ENCODE peak calls at places on chromosomes 16 and 17, in nine cellular contexts. P is WERI-Rb-1, Y is fibroblast of lung, I is astrocyte of the cerebellum, A is ovary, H is tibial nerve, C is heart left ventricle, W is A549, B is kidney epithelial cell. M is an unnamed sample.

GRCh38 chr16:23755484-23755809 is 621 bp downstream of the CHP2 start:
- DNase-seq in P (no peak), Y (no peak), I (no peak), A (no peak), H (no peak), C (no peak), W (no peak), B (no peak), M (no peak)

GRCh38 chr17:80596760-80597608 is 52.3 kb downstream of the RPTOR start:
- DNase-seq in P (no peak), Y (peak), I (no peak), A (no peak), H (no peak), C (no peak), W (no peak), B (no peak), M (no peak)

GRCh38 chr16:56356276-56357241 is 68.8 kb downstream of the AMFR start:
- DNase-seq in P (peak), Y (peak), I (peak), A (peak), H (peak), C (peak), W (peak), B (peak), M (peak)

GRCh38 chr17:64583055-64583454 is 76.3 kb downstream of the CEP95 start:
- DNase-seq in P (no peak), Y (no peak), I (no peak), A (no peak), H (no peak), C (no peak), W (no peak), B (no peak), M (no peak)

GRCh38 chr17:77597421-77598240 is 360.9 kb upstream of the TNRC6C start:
- DNase-seq in P (no peak), Y (no peak), I (no peak), A (no peak), H (no peak), C (no peak), W (no peak), B (no peak), M (no peak)

GRCh38 chr16:66510298-66510697 is 39.6 kb downstream of the TK2 start:
- DNase-seq in P (no peak), Y (no peak), I (no peak), A (no peak), H (no peak), C (no peak), W (no peak), B (no peak), M (no peak)

GRCh38 chr16:54280751-54281150 is 5.8 kb downstream of the IRX3 start:
- DNase-seq in P (peak), Y (peak), I (no peak), A (no peak), H (no peak), C (no peak), W (no peak), B (no peak), M (no peak)

GRCh38 chr16:52491216-52491615 is 55.7 kb downstream of the TOX3 start:
- DNase-seq in P (no peak), Y (no peak), I (no peak), A (no peak), H (no peak), C (no peak), W (no peak), B (no peak), M (no peak)

GRCh38 chr17:38606646-38607611 is 1.2 kb upstream of the SRCIN1 start:
- DNase-seq in P (no peak), Y (no peak), I (no peak), A (no peak), H (no peak), C (peak), W (no peak), B (no peak), M (no peak)

GRCh38 chr16:62201911-62202310 is 165.7 kb upstream of the CDH8 start:
- DNase-seq in P (no peak), Y (no peak), I (no peak), A (no peak), H (no peak), C (no peak), W (no peak), B (no peak), M (no peak)

GRCh38 chr16:10126686-10127085 is 55.5 kb downstream of the GRIN2A start:
- DNase-seq in P (no peak), Y (peak), I (peak), A (no peak), H (no peak), C (no peak), W (no peak), B (peak), M (no peak)

GRCh38 chr16:86555763-86556130 is 712 bp upstream of the MTHFSD start:
- DNase-seq in P (no peak), Y (no peak), I (no peak), A (no peak), H (no peak), C (no peak), W (no peak), B (no peak), M (no peak)

GRCh38 chr16:4624827-4625616 is 396 bp downstream of the MGRN1 start:
- DNase-seq in P (peak), Y (peak), I (no peak), A (peak), H (no peak), C (peak), W (no peak), B (no peak), M (no peak)

GRCh38 chr17:11490171-11490760 is 108.0 kb upstream of the DNAH9 start:
- DNase-seq in P (no peak), Y (no peak), I (no peak), A (no peak), H (no peak), C (no peak), W (no peak), B (no peak), M (no peak)

GRCh38 chr17:82050761-82051641 is 610 bp downstream of the RFNG start:
- DNase-seq in P (no peak), Y (no peak), I (no peak), A (peak), H (no peak), C (no peak), W (no peak), B (no peak), M (no peak)

GRCh38 chr16:7492122-7492521 is 159.5 kb downstream of the RBFOX1 start:
- DNase-seq in P (no peak), Y (no peak), I (no peak), A (no peak), H (no peak), C (no peak), W (no peak), B (no peak), M (no peak)

GRCh38 chr16:79810449-79811189 is 210.1 kb upstream of the MAF start:
- DNase-seq in P (no peak), Y (peak), I (no peak), A (no peak), H (no peak), C (no peak), W (no peak), B (no peak), M (no peak)

GRCh38 chr17:27760069-27760885 is 40.1 kb downstream of the NOS2 start:
- DNase-seq in P (peak), Y (peak), I (no peak), A (peak), H (peak), C (peak), W (peak), B (no peak), M (no peak)

GRCh38 chr17:80453126-80453979 is 23.1 kb downstream of the NPTX1 start:
- DNase-seq in P (no peak), Y (no peak), I (no peak), A (no peak), H (no peak), C (no peak), W (no peak), B (no peak), M (no peak)

GRCh38 chr16:53821487-53821886 is 117.5 kb downstream of the FTO start:
- DNase-seq in P (no peak), Y (peak), I (no peak), A (no peak), H (no peak), C (no peak), W (no peak), B (no peak), M (no peak)

GRCh38 chr17:31595076-31595475 is 203.6 kb downstream of the RAB11FIP4 start:
- DNase-seq in P (no peak), Y (peak), I (no peak), A (no peak), H (no peak), C (no peak), W (no peak), B (no peak), M (no peak)

GRCh38 chr17:51778842-51779241 is 379.7 kb downstream of the CA10 start:
- DNase-seq in P (no peak), Y (no peak), I (no peak), A (no peak), H (no peak), C (no peak), W (no peak), B (no peak), M (no peak)

GRCh38 chr16:7013990-7014389 is 318.7 kb upstream of the RBFOX1 start:
- DNase-seq in P (no peak), Y (no peak), I (no peak), A (no peak), H (no peak), C (no peak), W (no peak), B (no peak), M (no peak)

GRCh38 chr16:66364959-66365306 is 1.6 kb upstream of the CDH5 start:
- DNase-seq in P (no peak), Y (no peak), I (no peak), A (no peak), H (no peak), C (no peak), W (no peak), B (no peak), M (no peak)

GRCh38 chr17:19021622-19022083 is 17.1 kb upstream of the FAM83G start:
- DNase-seq in P (peak), Y (no peak), I (no peak), A (peak), H (no peak), C (no peak), W (no peak), B (no peak), M (no peak)

GRCh38 chr16:28103516-28104170 is 40.1 kb upstream of the GSG1L start:
- DNase-seq in P (no peak), Y (no peak), I (no peak), A (no peak), H (no peak), C (no peak), W (no peak), B (no peak), M (no peak)

GRCh38 chr17:21286066-21286770 is 1.7 kb downstream of the MAP2K3 start:
- DNase-seq in P (no peak), Y (peak), I (peak), A (peak), H (peak), C (peak), W (peak), B (peak), M (peak)

GRCh38 chr16:53827741-53828140 is 123.8 kb downstream of the FTO start:
- DNase-seq in P (no peak), Y (no peak), I (no peak), A (no peak), H (no peak), C (no peak), W (no peak), B (no peak), M (no peak)

GRCh38 chr16:12150600-12150999 is 174.1 kb downstream of the SNX29 start:
- DNase-seq in P (no peak), Y (no peak), I (no peak), A (no peak), H (no peak), C (no peak), W (no peak), B (no peak), M (no peak)

GRCh38 chr16:65745-66144 is 6.7 kb downstream of the RHBDF1 start:
- DNase-seq in P (peak), Y (no peak), I (no peak), A (peak), H (peak), C (peak), W (peak), B (no peak), M (no peak)

GRCh38 chr16:51134876-51135275 is 16.2 kb downstream of the SALL1 start:
- DNase-seq in P (peak), Y (no peak), I (no peak), A (no peak), H (no peak), C (no peak), W (no peak), B (no peak), M (no peak)

GRCh38 chr17:307295-307691 is 45.3 kb downstream of the RPH3AL start:
- DNase-seq in P (no peak), Y (no peak), I (no peak), A (peak), H (no peak), C (no peak), W (no peak), B (no peak), M (no peak)

GRCh38 chr16:31332544-31332943 is 22.4 kb upstream of the ITGAX start:
- DNase-seq in P (no peak), Y (no peak), I (no peak), A (no peak), H (no peak), C (no peak), W (no peak), B (no peak), M (no peak)

GRCh38 chr16:54489225-54489781 is 202.7 kb upstream of the IRX3 start:
- DNase-seq in P (no peak), Y (no peak), I (no peak), A (no peak), H (no peak), C (no peak), W (no peak), B (no peak), M (no peak)

GRCh38 chr17:57577751-57578607 is 167.1 kb downstream of the CCDC182 start:
- DNase-seq in P (peak), Y (peak), I (peak), A (peak), H (peak), C (no peak), W (no peak), B (no peak), M (no peak)

GRCh38 chr17:57517216-57517518 is 227.9 kb downstream of the CCDC182 start:
- DNase-seq in P (peak), Y (no peak), I (no peak), A (no peak), H (no peak), C (no peak), W (no peak), B (no peak), M (no peak)

GRCh38 chr16:48434653-48435318 is 49.6 kb upstream of the SIAH1 start:
- DNase-seq in P (no peak), Y (peak), I (no peak), A (no peak), H (no peak), C (no peak), W (peak), B (no peak), M (peak)

GRCh38 chr17:56977673-56978395 is at the start of gene SCPEP1:
- DNase-seq in P (peak), Y (peak), I (peak), A (peak), H (peak), C (peak), W (peak), B (peak), M (no peak)

GRCh38 chr16:88591577-88592021 is 21.4 kb downstream of the ZC3H18 start:
- DNase-seq in P (no peak), Y (peak), I (no peak), A (no peak), H (peak), C (peak), W (no peak), B (no peak), M (no peak)

GRCh38 chr17:16961792-16962191 is 10.1 kb downstream of the TNFRSF13B start:
- DNase-seq in P (no peak), Y (no peak), I (no peak), A (no peak), H (no peak), C (no peak), W (no peak), B (no peak), M (no peak)

GRCh38 chr17:16968786-16969185 is 3.1 kb downstream of the TNFRSF13B start:
- DNase-seq in P (no peak), Y (no peak), I (no peak), A (no peak), H (no peak), C (no peak), W (no peak), B (no peak), M (no peak)

GRCh38 chr17:16962804-16963203 is 9.1 kb downstream of the TNFRSF13B start:
- DNase-seq in P (no peak), Y (no peak), I (no peak), A (no peak), H (no peak), C (no peak), W (peak), B (no peak), M (no peak)
- TF ChIP-seq CTCF in P (peak), Y (no peak), I (peak), A (no peak), H (no peak), C (no peak), W (peak), B (no peak), M (peak)

DNA sequence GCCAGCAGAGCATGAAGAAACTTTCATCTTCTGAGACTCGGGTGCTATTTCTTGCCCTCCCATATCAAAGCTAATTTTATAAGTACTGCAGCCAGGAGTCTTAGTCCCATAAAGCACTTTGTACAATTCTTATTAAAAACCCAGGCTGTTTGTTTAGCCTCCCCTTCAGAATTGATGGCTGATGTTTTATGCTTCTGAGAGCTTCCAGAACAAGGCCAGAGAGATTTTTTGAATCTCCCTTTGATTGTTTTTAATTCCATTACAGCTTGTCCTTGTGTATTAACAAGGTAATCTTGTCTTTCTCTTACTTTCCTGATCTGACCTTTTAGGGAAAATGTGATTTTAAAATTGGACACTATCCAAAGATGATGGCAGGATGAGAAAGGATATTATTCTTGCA is 16.3 kb downstream of the COQ7 start:
- DNase-seq in P (no peak), Y (no peak), I (no peak), A (no peak), H (no peak), C (no peak), W (no peak), B (no peak), M (no peak)
- H3K4me3 ChIP-seq in P (no peak), Y (no peak), I (no peak), A (no peak), H (no peak), C (no peak), W (no peak), B (no peak), M (no peak)

DNA sequence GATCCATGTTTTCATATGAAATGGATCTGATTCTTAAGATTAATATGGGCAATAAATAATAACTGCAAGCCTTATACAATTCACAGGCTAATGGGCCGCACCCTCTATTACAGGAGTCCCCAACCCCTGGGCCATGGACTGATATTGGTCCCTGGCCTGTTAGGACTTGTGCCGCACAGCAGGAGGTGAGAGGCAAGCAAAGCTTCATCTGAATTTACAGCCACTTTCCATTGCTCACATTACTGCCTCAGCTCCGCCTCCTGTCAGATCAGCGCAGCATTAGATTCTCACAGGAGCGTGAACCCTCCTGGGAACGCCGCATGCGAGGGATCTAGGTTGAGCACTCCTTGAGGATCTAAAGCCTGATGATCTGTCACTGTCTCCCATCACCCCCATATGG is 26.8 kb downstream of the METTL16 start:
- DNase-seq in P (peak), Y (no peak), I (no peak), A (no peak), H (no peak), C (no peak), W (no peak), B (no peak), M (no peak)
- TF ChIP-seq CTCF in P (no peak), Y (no peak), I (no peak), A (no peak), H (no peak), C (no peak), W (no peak), B (no peak), M (no peak)

DNA sequence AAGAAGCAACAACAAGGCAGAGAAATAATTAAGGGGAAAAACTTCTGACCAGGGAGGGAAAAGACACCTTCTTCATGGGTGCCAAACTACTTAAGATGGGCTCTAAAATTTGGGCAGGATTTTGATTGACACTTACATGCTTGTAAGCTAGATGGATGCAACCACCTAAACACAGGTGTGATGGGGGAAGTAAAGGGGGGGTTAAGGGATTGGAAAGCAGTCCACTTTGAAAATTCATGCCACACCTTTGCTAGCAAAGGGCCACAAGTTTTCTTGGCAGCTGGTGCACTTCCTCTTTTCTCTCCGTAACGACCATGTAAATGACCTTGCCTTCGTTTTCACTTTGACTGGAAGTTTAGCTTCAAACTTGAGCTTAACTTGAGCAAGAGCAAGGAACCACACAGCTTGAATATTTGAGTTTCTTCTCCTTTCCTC is 14.3 kb upstream of the PRKAR1A start:
- DNase-seq in P (no peak), Y (no peak), I (no peak), A (no peak), H (no peak), C (peak), W (no peak), B (no peak), M (no peak)
- H3K4me3 ChIP-seq in P (no peak), Y (no peak), I (no peak), A (no peak), H (no peak), C (no peak), W (no peak), B (no peak), M (no peak)

DNA sequence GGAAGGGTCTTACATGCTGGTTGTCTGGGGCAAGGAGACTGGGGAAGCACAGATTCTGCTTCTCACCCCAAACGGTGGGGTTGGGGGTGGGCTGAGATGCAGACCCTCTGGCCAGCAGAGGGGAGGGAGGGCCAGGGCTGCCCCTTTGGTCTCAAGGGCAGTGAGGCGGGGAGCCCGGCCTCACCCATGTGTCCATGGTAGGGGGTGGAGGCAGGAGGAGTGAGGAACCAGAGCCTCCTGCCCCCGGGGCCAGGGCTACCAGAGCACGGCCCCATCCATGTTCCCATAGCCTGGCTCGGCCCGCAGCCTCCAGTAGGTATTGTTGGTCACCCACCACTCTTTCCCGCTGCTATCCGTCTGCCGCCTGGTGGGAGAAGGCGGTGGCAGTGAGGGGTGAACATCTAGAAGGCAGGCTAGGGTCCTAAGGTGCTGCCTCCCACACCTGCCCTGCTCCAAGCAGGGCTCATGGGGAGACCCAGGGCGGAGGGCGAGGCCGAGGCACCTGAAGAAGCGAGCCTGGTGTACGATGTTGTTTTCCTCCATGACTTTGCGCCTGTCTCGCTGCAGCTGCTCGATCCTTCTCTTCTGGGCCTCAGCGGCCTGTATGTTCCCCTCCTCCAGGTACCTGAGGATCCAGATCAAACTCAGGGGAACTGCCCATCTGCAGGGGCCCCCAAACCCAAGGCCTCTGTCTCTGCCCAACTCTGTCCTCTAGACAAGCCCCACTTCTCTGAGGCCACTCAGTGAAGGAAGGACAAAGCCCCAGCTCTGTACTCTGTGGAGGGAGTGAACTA is 13.4 kb downstream of the OSBPL7 start:
- DNase-seq in P (no peak), Y (no peak), I (no peak), A (no peak), H (no peak), C (no peak), W (no peak), B (no peak), M (no peak)
- TF ChIP-seq CTCF in P (no peak), Y (no peak), I (no peak), A (no peak), H (no peak), C (no peak), W (no peak), B (no peak), M (no peak)

GRCh38 chr16:29825145-29826044 is 5.1 kb downstream of the MVP start:
- DNase-seq in P (peak), Y (peak), I (peak), A (peak), H (no peak), C (peak), W (peak), B (no peak), M (peak)
- H3K4me3 ChIP-seq in P (peak), Y (peak), I (peak), A (no peak), H (no peak), C (peak), W (peak), B (no peak), M (peak)